ENCODE peak calls at places on chromosomes 5 and 9, in four cellular contexts. One of them, this sample, is unnamed. For H3K4me1, the result is how much of the 10 kb centered on the place peaks cover.

GRCh38 chr9:79221084-79221483 is 350.7 kb upstream of the TLE4 start:
- DNase-seq in CD8-positive, alpha-beta memory T cell: no peak
- DNase-seq in heart right ventricle: no peak
- DNase-seq in ovary: no peak
- DNase-seq in this sample: no peak

GRCh38 chr9:16591092-16591491 is 279.4 kb downstream of the BNC2 start:
- DNase-seq in CD8-positive, alpha-beta memory T cell: no peak
- DNase-seq in heart right ventricle: no peak
- DNase-seq in ovary: no peak
- DNase-seq in this sample: no peak

GRCh38 chr9:134378901-134379338 is 52.7 kb downstream of the RXRA start:
- DNase-seq in CD8-positive, alpha-beta memory T cell: no peak
- DNase-seq in heart right ventricle: peak
- DNase-seq in ovary: no peak
- DNase-seq in this sample: peak

GRCh38 chr9:129604766-129605163 is 16.1 kb downstream of the C9orf50 start:
- DNase-seq in CD8-positive, alpha-beta memory T cell: no peak
- DNase-seq in heart right ventricle: no peak
- DNase-seq in ovary: no peak
- DNase-seq in this sample: no peak

GRCh38 chr5:142613231-142613630 is 72.7 kb downstream of the FGF1 start:
- DNase-seq in CD8-positive, alpha-beta memory T cell: no peak
- DNase-seq in heart right ventricle: no peak
- DNase-seq in ovary: no peak
- DNase-seq in this sample: no peak

GRCh38 chr5:58064799-58065198 is 395.1 kb downstream of the PLK2 start:
- DNase-seq in CD8-positive, alpha-beta memory T cell: no peak
- DNase-seq in heart right ventricle: no peak
- DNase-seq in ovary: no peak
- DNase-seq in this sample: no peak

GRCh38 chr9:84235516-84235915 is 105.0 kb downstream of the SLC28A3 start:
- DNase-seq in CD8-positive, alpha-beta memory T cell: no peak
- DNase-seq in heart right ventricle: no peak
- DNase-seq in ovary: no peak
- DNase-seq in this sample: no peak

GRCh38 chr9:82532504-82532903 is 530.4 kb downstream of the RASEF start:
- DNase-seq in CD8-positive, alpha-beta memory T cell: no peak
- DNase-seq in heart right ventricle: no peak
- DNase-seq in ovary: no peak
- DNase-seq in this sample: no peak

GRCh38 chr5:124278636-124279035 is 467.8 kb downstream of the ZNF608 start:
- DNase-seq in CD8-positive, alpha-beta memory T cell: no peak
- DNase-seq in heart right ventricle: no peak
- DNase-seq in ovary: no peak
- DNase-seq in this sample: no peak

GRCh38 chr5:149274964-149275363 is 3.3 kb downstream of the AFAP1L1 start:
- DNase-seq in CD8-positive, alpha-beta memory T cell: no peak
- DNase-seq in heart right ventricle: no peak
- DNase-seq in ovary: no peak
- DNase-seq in this sample: no peak

GRCh38 chr9:137286980-137287383 is 9.5 kb downstream of the TOR4A start:
- DNase-seq in CD8-positive, alpha-beta memory T cell: no peak
- DNase-seq in heart right ventricle: peak
- DNase-seq in ovary: peak
- DNase-seq in this sample: peak

GRCh38 chr9:136690841-136691261 is 3.6 kb upstream of the AGPAT2 start:
- DNase-seq in CD8-positive, alpha-beta memory T cell: no peak
- DNase-seq in heart right ventricle: peak
- DNase-seq in ovary: peak
- DNase-seq in this sample: peak

GRCh38 chr9:37324691-37325490 is 97.6 kb upstream of the GRHPR start:
- DNase-seq in CD8-positive, alpha-beta memory T cell: no peak
- DNase-seq in heart right ventricle: no peak
- DNase-seq in ovary: no peak
- DNase-seq in this sample: no peak

GRCh38 chr5:153991168-153991567 is 47.5 kb downstream of the FAM114A2 start:
- DNase-seq in CD8-positive, alpha-beta memory T cell: no peak
- DNase-seq in heart right ventricle: no peak
- DNase-seq in ovary: no peak
- DNase-seq in this sample: no peak

GRCh38 chr5:176731506-176732192 is 78.7 kb upstream of the UNC5A start:
- DNase-seq in CD8-positive, alpha-beta memory T cell: no peak
- DNase-seq in heart right ventricle: no peak
- DNase-seq in ovary: no peak
- DNase-seq in this sample: no peak

GRCh38 chr9:114017741-114018715 is 60.1 kb downstream of the AMBP start:
- DNase-seq in CD8-positive, alpha-beta memory T cell: no peak
- DNase-seq in heart right ventricle: no peak
- DNase-seq in ovary: no peak
- DNase-seq in this sample: no peak

GRCh38 chr5:138469540-138470321 is 4.5 kb downstream of the EGR1 start:
- DNase-seq in CD8-positive, alpha-beta memory T cell: no peak
- DNase-seq in heart right ventricle: no peak
- DNase-seq in ovary: no peak
- DNase-seq in this sample: peak

GRCh38 chr9:134693011-134693410 is 51.4 kb downstream of the COL5A1 start:
- DNase-seq in CD8-positive, alpha-beta memory T cell: no peak
- DNase-seq in heart right ventricle: no peak
- DNase-seq in ovary: no peak
- DNase-seq in this sample: no peak

GRCh38 chr5:163758283-163758711 is 252.9 kb downstream of the MAT2B start:
- DNase-seq in CD8-positive, alpha-beta memory T cell: no peak
- DNase-seq in heart right ventricle: no peak
- DNase-seq in ovary: no peak
- DNase-seq in this sample: no peak

GRCh38 chr5:159252195-159252594 is 10.9 kb upstream of the UBLCP1 start:
- DNase-seq in CD8-positive, alpha-beta memory T cell: no peak
- DNase-seq in heart right ventricle: no peak
- DNase-seq in ovary: no peak
- DNase-seq in this sample: no peak

GRCh38 chr5:18394154-18394804 is 760.0 kb downstream of the TAF11L14 start:
- DNase-seq in CD8-positive, alpha-beta memory T cell: no peak
- DNase-seq in heart right ventricle: peak
- DNase-seq in ovary: no peak
- DNase-seq in this sample: peak

GRCh38 chr5:100562821-100563220 is 27.6 kb downstream of the FAM174A start:
- DNase-seq in CD8-positive, alpha-beta memory T cell: no peak
- DNase-seq in heart right ventricle: no peak
- DNase-seq in ovary: no peak
- DNase-seq in this sample: no peak

GRCh38 chr9:21611896-21612295 is 129.8 kb upstream of the IFNE start:
- DNase-seq in CD8-positive, alpha-beta memory T cell: no peak
- DNase-seq in heart right ventricle: no peak
- DNase-seq in ovary: no peak
- DNase-seq in this sample: no peak

GRCh38 chr5:34660444-34660843 is 4.3 kb downstream of the RAI14 start:
- DNase-seq in CD8-positive, alpha-beta memory T cell: no peak
- DNase-seq in heart right ventricle: no peak
- DNase-seq in ovary: no peak
- DNase-seq in this sample: no peak

GRCh38 chr5:10279328-10279727 is 28.4 kb downstream of the CMBL start:
- DNase-seq in CD8-positive, alpha-beta memory T cell: no peak
- DNase-seq in heart right ventricle: no peak
- DNase-seq in ovary: no peak
- DNase-seq in this sample: no peak

GRCh38 chr9:132409828-132410528 is at the start of gene CFAP77:
- DNase-seq in CD8-positive, alpha-beta memory T cell: no peak
- DNase-seq in heart right ventricle: peak
- DNase-seq in ovary: peak
- DNase-seq in this sample: peak

GRCh38 chr5:151615431-151615830 is 24.3 kb upstream of the FAT2 start:
- DNase-seq in CD8-positive, alpha-beta memory T cell: no peak
- DNase-seq in heart right ventricle: no peak
- DNase-seq in ovary: no peak
- DNase-seq in this sample: no peak

DNA sequence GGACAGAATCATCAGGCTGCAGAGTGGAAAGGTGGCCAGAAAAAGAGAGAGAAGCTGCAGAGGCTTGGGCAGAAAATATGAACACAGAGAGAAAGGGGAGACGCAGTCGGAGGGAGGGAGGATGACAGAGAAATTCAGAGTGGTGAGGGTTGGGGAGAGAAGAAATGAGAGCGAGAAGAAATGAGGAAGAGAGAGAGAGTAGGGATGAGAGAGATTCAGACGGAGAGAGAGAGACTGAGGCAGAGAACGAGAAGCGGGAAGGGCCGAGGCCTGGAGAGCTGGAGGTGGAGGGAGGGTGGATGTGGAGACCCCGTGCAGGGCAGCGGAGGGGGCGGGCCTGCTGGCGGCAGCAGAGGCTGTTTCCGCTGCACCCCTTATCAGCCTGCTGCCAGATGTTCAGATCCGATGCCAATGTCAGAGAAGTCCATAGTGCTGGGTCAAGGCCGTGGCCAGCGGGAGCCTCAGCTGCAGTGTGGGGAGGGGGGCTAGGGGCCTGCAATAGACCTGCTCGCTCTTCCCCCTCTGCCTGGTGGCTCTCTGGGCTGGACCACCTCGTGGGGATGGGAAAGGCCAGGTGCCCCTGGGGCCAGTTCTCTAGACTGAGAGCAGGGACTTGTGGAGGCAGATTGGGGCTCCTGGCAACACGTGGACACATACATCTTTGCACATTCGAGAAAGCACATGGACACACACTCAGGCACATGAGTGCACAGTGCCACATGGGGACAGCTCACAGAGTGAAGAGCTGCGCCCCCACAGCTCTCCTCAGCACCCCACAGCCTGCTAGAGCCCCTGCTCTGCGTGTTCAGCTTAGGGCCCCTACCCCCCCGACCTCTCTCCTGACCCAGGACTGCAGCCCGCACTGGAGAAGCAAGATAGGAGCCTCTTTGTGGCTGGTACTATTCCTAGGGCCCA is 4.9 kb upstream of the NR5A1 start:
- DNase-seq in CD8-positive, alpha-beta memory T cell: no peak
- DNase-seq in heart right ventricle: no peak
- DNase-seq in ovary: peak
- DNase-seq in this sample: no peak
- H3K27ac ChIP-seq in CD8-positive, alpha-beta memory T cell: no peak
- H3K27ac ChIP-seq in heart right ventricle: no peak
- H3K27ac ChIP-seq in ovary: peak
- H3K27ac ChIP-seq in this sample: no peak

GRCh38 chr5:178205749-178206047 is 1.4 kb downstream of the HNRNPAB start:
- DNase-seq in CD8-positive, alpha-beta memory T cell: no peak
- DNase-seq in heart right ventricle: no peak
- DNase-seq in ovary: no peak
- DNase-seq in this sample: no peak
- H3K4me1 ChIP-seq in CD8-positive, alpha-beta memory T cell: under half
- H3K4me1 ChIP-seq in heart right ventricle: under half
- H3K4me1 ChIP-seq in ovary: under half
- H3K4me1 ChIP-seq in this sample: under half

GRCh38 chr9:20320921-20321320 is 301.4 kb downstream of the MLLT3 start:
- DNase-seq in CD8-positive, alpha-beta memory T cell: no peak
- DNase-seq in heart right ventricle: no peak
- DNase-seq in ovary: no peak
- DNase-seq in this sample: no peak
- H3K27ac ChIP-seq in CD8-positive, alpha-beta memory T cell: no peak
- H3K27ac ChIP-seq in heart right ventricle: no peak
- H3K27ac ChIP-seq in ovary: no peak
- H3K27ac ChIP-seq in this sample: no peak

GRCh38 chr9:105193560-105193959 is 50.9 kb upstream of the SLC44A1 start:
- DNase-seq in CD8-positive, alpha-beta memory T cell: no peak
- DNase-seq in heart right ventricle: no peak
- DNase-seq in ovary: no peak
- DNase-seq in this sample: no peak

GRCh38 chr9:105198023-105198422 is 46.4 kb upstream of the SLC44A1 start:
- DNase-seq in CD8-positive, alpha-beta memory T cell: no peak
- DNase-seq in heart right ventricle: no peak
- DNase-seq in ovary: no peak
- DNase-seq in this sample: no peak

GRCh38 chr9:105195259-105195658 is 49.2 kb upstream of the SLC44A1 start:
- DNase-seq in CD8-positive, alpha-beta memory T cell: no peak
- DNase-seq in heart right ventricle: no peak
- DNase-seq in ovary: no peak
- DNase-seq in this sample: no peak

GRCh38 chr9:105194234-105194633 is 50.2 kb upstream of the SLC44A1 start:
- DNase-seq in CD8-positive, alpha-beta memory T cell: no peak
- DNase-seq in heart right ventricle: no peak
- DNase-seq in ovary: no peak
- DNase-seq in this sample: no peak

GRCh38 chr9:105198763-105199339 is 45.6 kb upstream of the SLC44A1 start:
- DNase-seq in CD8-positive, alpha-beta memory T cell: no peak
- DNase-seq in heart right ventricle: no peak
- DNase-seq in ovary: no peak
- DNase-seq in this sample: no peak
- H3K4me1 ChIP-seq in CD8-positive, alpha-beta memory T cell: under half
- H3K4me1 ChIP-seq in heart right ventricle: under half
- H3K4me1 ChIP-seq in ovary: under half
- H3K4me1 ChIP-seq in this sample: under half

DNA sequence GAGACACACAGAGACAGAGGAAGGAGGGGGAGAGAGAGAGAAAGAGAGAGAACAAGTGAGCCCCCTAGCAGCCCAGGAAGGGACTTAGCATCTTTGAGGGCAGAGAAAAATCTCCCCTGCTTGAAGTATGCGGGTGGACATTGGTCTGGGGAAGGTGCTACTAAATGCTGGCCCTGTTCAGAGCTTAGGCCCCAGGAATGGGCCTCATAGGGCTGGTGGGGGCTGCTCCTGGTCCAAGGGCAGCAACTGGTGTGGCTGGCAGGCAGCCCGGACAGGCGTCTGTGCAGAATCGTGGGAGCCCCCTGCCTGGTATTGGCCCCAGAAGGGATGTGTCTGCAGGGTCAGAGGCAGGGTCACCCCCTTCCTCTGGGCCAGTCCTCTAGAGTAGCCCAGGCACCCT is 47.8 kb upstream of the SUSD3 start:
- DNase-seq in CD8-positive, alpha-beta memory T cell: no peak
- DNase-seq in heart right ventricle: no peak
- DNase-seq in ovary: no peak
- DNase-seq in this sample: peak
- H3K27ac ChIP-seq in CD8-positive, alpha-beta memory T cell: no peak
- H3K27ac ChIP-seq in heart right ventricle: no peak
- H3K27ac ChIP-seq in ovary: no peak
- H3K27ac ChIP-seq in this sample: no peak

GRCh38 chr5:67305913-67306710 is 109.5 kb upstream of the CD180 start:
- DNase-seq in CD8-positive, alpha-beta memory T cell: no peak
- DNase-seq in heart right ventricle: no peak
- DNase-seq in ovary: no peak
- DNase-seq in this sample: no peak
- H3K4me1 ChIP-seq in CD8-positive, alpha-beta memory T cell: under half
- H3K4me1 ChIP-seq in heart right ventricle: under half
- H3K4me1 ChIP-seq in ovary: under half
- H3K4me1 ChIP-seq in this sample: under half

This sample was measured in psoas muscle.